ENCODE peak calls at places on chromosomes 3 and 15, in four cellular contexts. G, T, K and H are unnamed samples.

GRCh38 chr3:107740992-107741896 is 218.5 kb downstream of the BBX start:
- DNase-seq in G (no peak), T (no peak), K (no peak), H (peak; percentile 19)

GRCh38 chr15:68439506-68439905 is 7.5 kb upstream of the ITGA11 start:
- DNase-seq in G (no peak), T (no peak), K (no peak), H (no peak)

GRCh38 chr3:131020122-131020693 is 6.4 kb downstream of the ASTE1 start:
- DNase-seq in G (no peak), T (no peak), K (no peak), H (no peak)

GRCh38 chr3:45367451-45367850 is 20.9 kb upstream of the LARS2 start:
- DNase-seq in G (peak; percentile 83), T (no peak), K (no peak), H (peak; percentile 91)

GRCh38 chr3:120659834-120660233 is 22.2 kb downstream of the HGD start:
- DNase-seq in G (no peak), T (no peak), K (no peak), H (no peak)

GRCh38 chr3:102006812-102007485 is 157.6 kb downstream of the NFKBIZ start:
- DNase-seq in G (peak; percentile 88), T (no peak), K (peak; percentile 23), H (peak; percentile 91)

GRCh38 chr3:165895919-165896318 is 58.7 kb upstream of the BCHE start:
- DNase-seq in G (peak; percentile 7), T (no peak), K (no peak), H (no peak)

GRCh38 chr3:5267253-5267652 is 79.7 kb downstream of the EDEM1 start:
- DNase-seq in G (no peak), T (no peak), K (no peak), H (no peak)

GRCh38 chr3:42712716-42713372 is 10.2 kb upstream of the HHATL start:
- DNase-seq in G (no peak), T (peak; percentile 3), K (no peak), H (no peak)

GRCh38 chr3:184523825-184524615 is 37.6 kb upstream of the EPHB3 start:
- DNase-seq in G (peak; percentile 65), T (no peak), K (no peak), H (peak; percentile 42)

GRCh38 chr3:66933233-66933632 is 64.9 kb upstream of the KBTBD8 start:
- DNase-seq in G (no peak), T (no peak), K (no peak), H (no peak)

GRCh38 chr15:77546050-77546501 is 86.6 kb downstream of the LINGO1 start:
- DNase-seq in G (peak; percentile 57), T (no peak), K (no peak), H (peak; percentile 63)

GRCh38 chr15:91021516-91022074 is 799 bp downstream of the VPS33B start:
- DNase-seq in G (peak; percentile 69), T (no peak), K (no peak), H (peak; percentile 46)

GRCh38 chr3:27758083-27758482 is 36.0 kb upstream of the EOMES start:
- DNase-seq in G (peak; percentile 95), T (no peak), K (no peak), H (peak; percentile 82)

GRCh38 chr15:65310431-65311137 is 6.1 kb downstream of the RNU5B-1 start:
- DNase-seq in G (no peak), T (no peak), K (no peak), H (no peak)

GRCh38 chr3:118945834-118946233 is 88.8 kb downstream of the IGSF11 start:
- DNase-seq in G (no peak), T (no peak), K (no peak), H (no peak)

GRCh38 chr3:82761858-82762257 is 1000.4 kb upstream of the GBE1 start:
- DNase-seq in G (no peak), T (no peak), K (no peak), H (no peak)
- TF ChIP-seq CTCF in G (no peak), T (no peak), K (no peak), H (no peak)

GRCh38 chr3:116517308-116517707 is 72.0 kb upstream of the LSAMP start:
- DNase-seq in G (peak; percentile 2), T (no peak), K (no peak), H (no peak)
- TF ChIP-seq CTCF in G (peak; percentile 43), T (peak; percentile 46), K (no peak), H (peak; percentile 34)

GRCh38 chr3:150370129-150370602 is 37.9 kb upstream of the TSC22D2 start:
- DNase-seq in G (peak; percentile 98), T (no peak), K (no peak), H (peak; percentile 96)
- TF ChIP-seq CTCF in G (peak; percentile 58), T (no peak), K (no peak), H (peak; percentile 31)

GRCh38 chr3:15205934-15206661 is at the start of gene CAPN7:
- DNase-seq in G (peak; percentile 70), T (peak; percentile 94), K (peak; percentile 96), H (peak; percentile 92)

GRCh38 chr3:15206662-15207576 is 873 bp downstream of the CAPN7 start:
- DNase-seq in G (peak; percentile 60), T (no peak), K (peak; percentile 19), H (peak; percentile 49)

GRCh38 chr3:15207836-15208504 is 1.9 kb downstream of the CAPN7 start:
- DNase-seq in G (no peak), T (no peak), K (no peak), H (peak; percentile 25)

GRCh38 chr3:15205482-15205933 is 538 bp upstream of the CAPN7 start:
- DNase-seq in G (no peak), T (no peak), K (no peak), H (no peak)

GRCh38 chr3:15204005-15204404 is 2.0 kb upstream of the CAPN7 start:
- DNase-seq in G (peak; percentile 17), T (no peak), K (no peak), H (peak; percentile 35)
- TF ChIP-seq CTCF in G (no peak), T (no peak), K (no peak), H (no peak)